ENCODE peak calls at places on chromosomes 7 and 10, in ten cellular contexts. D is fibroblast of lung, K is MM.1S, P is endodermal cell, U is A549, X is kidney, B is osteoblast, C is stomach, H is suprapubic skin, J is K562. T is an unnamed sample. For H3K4me1, the result is how much of the 10 kb centered on the place peaks cover.

GRCh38 chr7:3861941-3862340 is 560.9 kb downstream of the SDK1 start:
- DNase-seq in X (no peak), J (no peak), K (no peak), D (peak), U (no peak), P (no peak), B (no peak), C (no peak), H (peak), T (no peak)

GRCh38 chr7:105705427-105705826 is 124.1 kb upstream of the EFCAB10 start:
- DNase-seq in C (no peak), K (no peak), U (no peak), J (no peak), P (no peak), B (no peak), D (no peak), H (no peak), X (no peak), T (no peak)

GRCh38 chr7:133746847-133747246 is 380.3 kb upstream of the LRGUK start:
- DNase-seq in J (no peak), D (no peak), K (no peak), B (no peak), P (no peak), H (no peak), X (no peak), C (no peak), U (no peak), T (no peak)

GRCh38 chr7:132256721-132257212 is 319.5 kb downstream of the PLXNA4 start:
- DNase-seq in J (no peak), K (no peak), B (no peak), H (no peak), C (no peak), D (no peak), X (no peak), U (no peak), P (no peak), T (no peak)

GRCh38 chr7:103106336-103107070 is 31.6 kb downstream of the ARMC10 start:
- DNase-seq in B (no peak), U (no peak), H (no peak), K (no peak), X (peak), J (no peak), D (peak), P (peak), C (no peak), T (no peak)

GRCh38 chr10:124175701-124176100 is 82.3 kb upstream of the CHST15 start:
- DNase-seq in J (no peak), C (no peak), H (no peak), P (peak), K (no peak), U (no peak), D (no peak), X (no peak), B (peak), T (no peak)

GRCh38 chr7:15862781-15863165 is 176.3 kb upstream of the MEOX2 start:
- DNase-seq in K (no peak), P (no peak), X (no peak), C (no peak), B (no peak), J (no peak), D (peak), H (no peak), U (no peak), T (no peak)

GRCh38 chr7:135262623-135263320 is 29.1 kb downstream of the STRA8 start:
- DNase-seq in D (no peak), H (no peak), J (no peak), B (no peak), U (no peak), C (no peak), K (no peak), X (no peak), P (peak), T (no peak)

GRCh38 chr10:121596668-121597503 is 1.4 kb downstream of the FGFR2 start:
- DNase-seq in J (no peak), C (peak), U (no peak), D (no peak), B (peak), H (no peak), X (peak), K (no peak), P (peak), T (peak)

GRCh38 chr7:124566576-124566975 is 199.0 kb downstream of the GPR37 start:
- DNase-seq in B (no peak), U (peak), X (no peak), K (no peak), D (peak), P (no peak), J (no peak), C (no peak), H (no peak), T (no peak)

GRCh38 chr7:122597277-122597676 is 101.6 kb downstream of the RNF133 start:
- DNase-seq in P (no peak), C (no peak), D (no peak), B (no peak), X (no peak), K (no peak), J (no peak), H (no peak), U (no peak), T (no peak)

GRCh38 chr10:34575882-34576281 is 239.2 kb downstream of the PARD3 start:
- DNase-seq in P (no peak), C (no peak), X (no peak), H (no peak), J (no peak), D (no peak), B (peak), K (no peak), U (no peak), T (no peak)

GRCh38 chr7:144468990-144469732 is 65.7 kb upstream of the NOBOX start:
- DNase-seq in H (no peak), J (no peak), P (no peak), X (no peak), C (no peak), D (peak), U (no peak), B (no peak), K (no peak), T (no peak)

GRCh38 chr10:128377988-128378387 is 251.8 kb upstream of the MKI67 start:
- DNase-seq in K (no peak), D (no peak), X (no peak), J (no peak), H (no peak), C (no peak), P (no peak), U (no peak), B (no peak), T (no peak)

GRCh38 chr10:132389631-132390454 is 7.2 kb upstream of the PWWP2B start:
- DNase-seq in J (no peak), D (peak), X (peak), K (no peak), U (no peak), C (no peak), H (peak), P (no peak), B (peak), T (peak)

GRCh38 chr7:28005075-28005847 is 175.3 kb downstream of the JAZF1 start:
- DNase-seq in J (no peak), P (peak), B (no peak), U (no peak), X (no peak), D (no peak), C (no peak), K (no peak), H (no peak), T (no peak)

GRCh38 chr7:151409555-151410404 is at the start of gene WDR86:
- DNase-seq in B (peak), U (no peak), X (peak), P (peak), H (no peak), C (no peak), K (no peak), J (no peak), D (no peak), T (peak)

GRCh38 chr7:158812684-158813083 is 16.6 kb downstream of the ESYT2 start:
- DNase-seq in J (no peak), X (no peak), D (no peak), U (no peak), H (no peak), B (no peak), K (no peak), P (peak), C (no peak), T (no peak)

GRCh38 chr10:42973870-42974692 is 102.8 kb upstream of the RET start:
- DNase-seq in H (no peak), P (peak), B (peak), U (no peak), C (no peak), D (no peak), J (no peak), X (peak), K (no peak), T (peak)

GRCh38 chr7:67463983-67464382 is 467.4 kb downstream of the TYW1 start:
- DNase-seq in D (no peak), X (no peak), U (no peak), H (no peak), K (no peak), P (no peak), C (no peak), B (no peak), J (no peak), T (no peak)

GRCh38 chr7:142349670-142350405 is 92.0 kb upstream of the PRSS58 start:
- DNase-seq in K (no peak), P (no peak), H (no peak), D (no peak), C (no peak), U (no peak), X (peak), B (no peak), J (no peak), T (peak)

GRCh38 chr7:87216701-87217508 is 2.6 kb downstream of the TMEM243 start:
- DNase-seq in D (no peak), X (no peak), J (no peak), U (no peak), K (peak), B (no peak), H (no peak), C (no peak), P (no peak), T (no peak)
- H3K27ac ChIP-seq in D (no peak), X (peak), J (no peak), U (no peak), K (peak), B (no peak), H (no peak), C (peak), P (no peak), T (peak)

GRCh38 chr10:5589963-5590511 is 65.3 kb downstream of the CALML3 start:
- DNase-seq in U (peak), B (peak), K (no peak), H (no peak), C (no peak), D (peak), P (peak), J (peak), X (peak), T (peak)
- H3K4me1 ChIP-seq in U (under half), B (under half), K (under half), H (under half), C (under half), D (under half), P (under half), J (under half), X (under half), T (under half)

DNA sequence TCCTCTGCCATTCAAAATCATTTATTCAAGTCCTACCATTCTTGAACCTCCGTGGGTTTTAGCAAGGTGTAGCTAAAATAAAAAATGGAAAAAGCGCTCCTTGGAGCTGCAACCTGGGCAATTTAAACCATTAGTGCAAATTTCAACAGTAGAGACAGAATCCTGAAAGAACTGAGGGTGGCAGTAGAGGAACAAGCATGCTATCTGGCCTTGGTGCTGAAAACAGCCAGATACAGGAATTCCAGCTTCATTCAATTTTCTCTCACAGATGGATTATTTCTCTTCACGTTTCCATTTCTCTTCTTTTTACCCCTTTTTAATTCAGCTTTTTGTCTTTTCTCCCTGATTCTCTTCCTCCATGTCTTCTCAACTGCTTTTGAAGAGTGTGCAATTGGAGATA is 77.7 kb downstream of the OTUD1 start:
- DNase-seq in X (no peak), H (no peak), D (peak), C (no peak), B (peak), K (peak), U (no peak), J (no peak), P (no peak), T (no peak)
- TF ChIP-seq CTCF in X (peak), H (peak), D (peak), C (no peak), B (peak), K (peak), U (peak), J (peak), P (peak), T (peak)

DNA sequence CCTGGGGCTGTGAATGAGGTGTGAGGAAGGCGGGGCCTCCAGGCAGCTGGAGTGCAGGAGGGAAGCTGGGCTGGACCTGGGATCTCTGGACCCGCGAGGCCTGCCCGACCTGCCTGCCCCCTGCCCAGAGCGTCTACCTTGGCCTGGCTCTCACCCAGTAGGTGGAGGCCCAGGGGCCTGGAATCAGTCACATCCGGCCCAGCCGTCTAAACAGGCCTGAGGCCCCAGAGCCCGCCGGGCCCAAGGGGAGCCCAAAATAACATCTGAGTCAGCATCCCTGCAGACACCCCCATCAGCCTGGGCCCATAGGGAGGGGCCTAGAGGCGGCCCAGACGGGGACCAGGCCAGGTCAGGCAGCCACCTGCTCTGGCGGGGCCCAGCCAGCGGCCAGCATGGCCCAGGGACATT is 15.1 kb upstream of the ELN start:
- DNase-seq in H (no peak), U (no peak), D (no peak), C (no peak), B (peak), J (peak), X (peak), K (peak), P (peak), T (no peak)
- H3K27ac ChIP-seq in H (no peak), U (no peak), D (no peak), C (no peak), B (peak), J (no peak), X (no peak), K (peak), P (no peak), T (no peak)

DNA sequence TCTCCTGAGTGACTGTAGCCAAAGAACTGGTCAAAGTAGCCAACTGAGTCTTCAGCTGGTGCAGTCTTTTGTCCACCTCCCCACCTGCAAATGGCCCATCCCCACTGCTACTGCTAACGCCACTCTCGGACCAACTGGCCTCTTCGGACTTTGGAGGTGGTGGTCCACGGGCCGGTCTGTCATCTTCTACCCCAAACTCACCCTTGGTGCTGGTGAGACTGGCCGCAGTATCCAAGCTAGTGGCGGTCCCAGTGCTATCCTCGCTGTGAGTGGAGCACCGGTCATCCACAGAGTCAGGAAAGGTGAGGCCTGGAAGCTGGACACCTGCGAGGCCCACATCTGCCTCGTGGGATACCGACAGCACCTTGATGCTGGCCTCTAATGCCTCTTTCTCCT is 750 bp downstream of the GCC1 start:
- DNase-seq in P (peak), X (no peak), D (no peak), B (no peak), J (no peak), H (no peak), C (no peak), K (no peak), U (no peak), T (no peak)
- H3K4me1 ChIP-seq in P (under half), X (under half), D (under half), B (under half), J (under half), H (half or more), C (under half), K (under half), U (under half), T (half or more)

T was measured in upper lobe of right lung.